ENCODE peak calls at places on chromosomes 12 and 14, in nine cellular contexts. One of them, this sample, is unnamed.

GRCh38 chr14:92551066-92551841 is 37.7 kb downstream of the RIN3 start:
- DNase-seq in spleen: no peak
- DNase-seq in prostate gland: no peak
- DNase-seq in endothelial cell of umbilical vein: no peak
- DNase-seq in breast epithelium: no peak
- DNase-seq in stomach: no peak
- DNase-seq in SK-N-SH: no peak
- DNase-seq in transverse colon: no peak
- DNase-seq in upper lobe of left lung: no peak
- DNase-seq in this sample: no peak

GRCh38 chr14:44204061-44204815 is 302.8 kb downstream of the FSCB start:
- DNase-seq in breast epithelium: no peak
- DNase-seq in SK-N-SH: no peak
- DNase-seq in upper lobe of left lung: no peak
- DNase-seq in prostate gland: no peak
- DNase-seq in endothelial cell of umbilical vein: no peak
- DNase-seq in transverse colon: no peak
- DNase-seq in stomach: no peak
- DNase-seq in spleen: no peak
- DNase-seq in this sample: no peak

GRCh38 chr12:75812341-75813018 is 219.1 kb downstream of the PHLDA1 start:
- DNase-seq in SK-N-SH: peak; percentile 41
- DNase-seq in breast epithelium: no peak
- DNase-seq in prostate gland: no peak
- DNase-seq in spleen: no peak
- DNase-seq in transverse colon: no peak
- DNase-seq in endothelial cell of umbilical vein: no peak
- DNase-seq in upper lobe of left lung: no peak
- DNase-seq in stomach: no peak
- DNase-seq in this sample: no peak

GRCh38 chr12:112126000-112126431 is 656 bp downstream of the TRAFD1 start:
- DNase-seq in endothelial cell of umbilical vein: peak; percentile 43
- DNase-seq in stomach: no peak
- DNase-seq in transverse colon: no peak
- DNase-seq in upper lobe of left lung: peak; percentile 61
- DNase-seq in prostate gland: no peak
- DNase-seq in SK-N-SH: peak; percentile 36
- DNase-seq in breast epithelium: no peak
- DNase-seq in spleen: no peak
- DNase-seq in this sample: no peak

GRCh38 chr12:50598321-50598862 is 93.6 kb downstream of the DIP2B start:
- DNase-seq in SK-N-SH: no peak
- DNase-seq in breast epithelium: no peak
- DNase-seq in spleen: no peak
- DNase-seq in upper lobe of left lung: no peak
- DNase-seq in transverse colon: no peak
- DNase-seq in endothelial cell of umbilical vein: no peak
- DNase-seq in stomach: no peak
- DNase-seq in prostate gland: no peak
- DNase-seq in this sample: no peak

GRCh38 chr12:104975621-104976343 is 10.3 kb upstream of the NOPCHAP1 start:
- DNase-seq in endothelial cell of umbilical vein: no peak
- DNase-seq in breast epithelium: no peak
- DNase-seq in stomach: no peak
- DNase-seq in transverse colon: no peak
- DNase-seq in prostate gland: no peak
- DNase-seq in spleen: no peak
- DNase-seq in upper lobe of left lung: no peak
- DNase-seq in SK-N-SH: no peak
- DNase-seq in this sample: no peak

GRCh38 chr12:53983580-53984572 is 1.1 kb upstream of the HOXC10 start:
- DNase-seq in spleen: no peak
- DNase-seq in stomach: no peak
- DNase-seq in breast epithelium: no peak
- DNase-seq in endothelial cell of umbilical vein: no peak
- DNase-seq in transverse colon: no peak
- DNase-seq in upper lobe of left lung: peak; percentile 48
- DNase-seq in SK-N-SH: no peak
- DNase-seq in prostate gland: no peak
- DNase-seq in this sample: no peak

GRCh38 chr12:19382111-19382526 is 57.2 kb upstream of the AEBP2 start:
- DNase-seq in transverse colon: no peak
- DNase-seq in upper lobe of left lung: no peak
- DNase-seq in spleen: peak; percentile 32
- DNase-seq in stomach: peak; percentile 3
- DNase-seq in breast epithelium: no peak
- DNase-seq in prostate gland: no peak
- DNase-seq in endothelial cell of umbilical vein: peak; percentile 65
- DNase-seq in SK-N-SH: no peak
- DNase-seq in this sample: no peak

GRCh38 chr14:52950410-52950897 is 396 bp downstream of the FERMT2 start:
- DNase-seq in spleen: peak; percentile 80
- DNase-seq in endothelial cell of umbilical vein: peak; percentile 71
- DNase-seq in prostate gland: peak; percentile 62
- DNase-seq in upper lobe of left lung: peak; percentile 92
- DNase-seq in SK-N-SH: peak; percentile 71
- DNase-seq in transverse colon: peak; percentile 38
- DNase-seq in stomach: peak; percentile 35
- DNase-seq in breast epithelium: peak; percentile 61
- DNase-seq in this sample: peak; percentile 93

GRCh38 chr14:29311983-29312382 is 545.4 kb downstream of the FOXG1 start:
- DNase-seq in breast epithelium: no peak
- DNase-seq in prostate gland: no peak
- DNase-seq in spleen: no peak
- DNase-seq in stomach: no peak
- DNase-seq in upper lobe of left lung: no peak
- DNase-seq in transverse colon: no peak
- DNase-seq in endothelial cell of umbilical vein: no peak
- DNase-seq in SK-N-SH: no peak
- DNase-seq in this sample: no peak

GRCh38 chr14:23071975-23072539 is 14.7 kb upstream of the CDH24 start:
- DNase-seq in spleen: no peak
- DNase-seq in stomach: no peak
- DNase-seq in prostate gland: peak; percentile 59
- DNase-seq in endothelial cell of umbilical vein: no peak
- DNase-seq in SK-N-SH: no peak
- DNase-seq in transverse colon: no peak
- DNase-seq in upper lobe of left lung: no peak
- DNase-seq in breast epithelium: no peak
- DNase-seq in this sample: no peak

GRCh38 chr14:56805201-56805991 is 4.9 kb downstream of the OTX2 start:
- DNase-seq in endothelial cell of umbilical vein: no peak
- DNase-seq in upper lobe of left lung: peak; percentile 24
- DNase-seq in breast epithelium: no peak
- DNase-seq in prostate gland: no peak
- DNase-seq in stomach: no peak
- DNase-seq in spleen: no peak
- DNase-seq in transverse colon: no peak
- DNase-seq in SK-N-SH: no peak
- DNase-seq in this sample: no peak

GRCh38 chr12:47888127-47888819 is 16.5 kb downstream of the VDR start:
- DNase-seq in transverse colon: no peak
- DNase-seq in prostate gland: no peak
- DNase-seq in spleen: no peak
- DNase-seq in breast epithelium: no peak
- DNase-seq in endothelial cell of umbilical vein: no peak
- DNase-seq in stomach: no peak
- DNase-seq in SK-N-SH: no peak
- DNase-seq in upper lobe of left lung: no peak
- DNase-seq in this sample: no peak
- TF ChIP-seq POLR2AphosphoS5 in transverse colon: no peak
- TF ChIP-seq POLR2AphosphoS5 in prostate gland: no peak
- TF ChIP-seq POLR2AphosphoS5 in spleen: no peak
- TF ChIP-seq POLR2AphosphoS5 in breast epithelium: no peak
- TF ChIP-seq POLR2AphosphoS5 in endothelial cell of umbilical vein: no peak
- TF ChIP-seq POLR2AphosphoS5 in stomach: no peak
- TF ChIP-seq POLR2AphosphoS5 in SK-N-SH: no peak
- TF ChIP-seq POLR2AphosphoS5 in upper lobe of left lung: no peak
- TF ChIP-seq POLR2AphosphoS5 in this sample: no peak

GRCh38 chr14:85532570-85532969 is 2.6 kb downstream of the FLRT2 start:
- DNase-seq in transverse colon: no peak
- DNase-seq in spleen: no peak
- DNase-seq in stomach: no peak
- DNase-seq in breast epithelium: no peak
- DNase-seq in upper lobe of left lung: no peak
- DNase-seq in endothelial cell of umbilical vein: no peak
- DNase-seq in SK-N-SH: no peak
- DNase-seq in prostate gland: no peak
- DNase-seq in this sample: no peak

GRCh38 chr14:85532981-85533820 is 3.3 kb downstream of the FLRT2 start:
- DNase-seq in upper lobe of left lung: peak; percentile 89
- DNase-seq in endothelial cell of umbilical vein: peak; percentile 88
- DNase-seq in SK-N-SH: peak; percentile 19
- DNase-seq in spleen: no peak
- DNase-seq in stomach: peak; percentile 31
- DNase-seq in breast epithelium: peak; percentile 50
- DNase-seq in transverse colon: no peak
- DNase-seq in prostate gland: peak; percentile 25
- DNase-seq in this sample: no peak

GRCh38 chr14:85531141-85531593 is 1.2 kb downstream of the FLRT2 start:
- DNase-seq in transverse colon: no peak
- DNase-seq in prostate gland: peak; percentile 7
- DNase-seq in spleen: peak; percentile 75
- DNase-seq in SK-N-SH: peak; percentile 5
- DNase-seq in breast epithelium: peak; percentile 52
- DNase-seq in upper lobe of left lung: peak; percentile 84
- DNase-seq in stomach: peak; percentile 28
- DNase-seq in endothelial cell of umbilical vein: peak; percentile 88
- DNase-seq in this sample: no peak

GRCh38 chr14:85530626-85531025 is 682 bp downstream of the FLRT2 start:
- DNase-seq in endothelial cell of umbilical vein: no peak
- DNase-seq in breast epithelium: no peak
- DNase-seq in spleen: no peak
- DNase-seq in prostate gland: no peak
- DNase-seq in transverse colon: no peak
- DNase-seq in stomach: no peak
- DNase-seq in SK-N-SH: no peak
- DNase-seq in upper lobe of left lung: no peak
- DNase-seq in this sample: no peak

DNA sequence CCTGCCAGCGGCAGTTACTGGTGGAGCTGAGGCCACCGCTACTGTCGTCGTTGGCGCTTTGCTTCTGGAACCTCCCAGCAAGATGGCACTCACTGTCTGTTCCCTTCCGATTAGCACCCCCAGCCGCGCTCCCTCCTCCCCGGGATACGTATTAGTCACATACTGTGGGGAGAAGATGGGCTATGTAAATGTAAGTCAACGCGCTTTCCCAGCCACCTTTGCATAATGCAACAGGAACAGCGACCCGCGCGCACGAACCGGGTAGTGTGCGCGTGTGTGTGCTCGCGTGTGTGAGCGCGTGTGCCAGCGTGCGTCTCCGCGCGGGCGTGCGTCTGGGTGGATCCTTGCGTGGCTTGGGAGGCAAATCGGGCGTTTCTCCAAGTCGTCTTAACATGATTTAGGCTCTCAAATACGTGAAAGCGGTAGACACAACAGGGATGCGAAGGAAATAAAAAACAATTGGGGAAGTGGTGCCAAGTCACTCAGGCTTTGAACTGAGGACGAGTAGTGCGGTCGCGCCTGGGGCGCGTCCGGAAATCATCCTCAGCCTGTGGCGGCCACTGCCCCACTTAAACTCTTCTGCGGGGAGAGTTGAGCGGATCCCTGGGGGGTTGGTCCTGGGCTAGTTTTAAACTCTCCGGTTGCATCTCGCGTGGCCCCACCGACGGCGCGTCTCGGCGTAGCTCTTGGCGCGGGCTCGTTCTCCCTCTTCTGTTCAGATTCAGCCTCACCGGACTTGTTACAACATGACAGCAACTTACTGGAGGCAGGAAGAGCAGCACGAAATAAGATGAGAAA is 1.8 kb downstream of the FLRT2 start:
- DNase-seq in stomach: peak; percentile 26
- DNase-seq in SK-N-SH: peak; percentile 21
- DNase-seq in breast epithelium: peak; percentile 59
- DNase-seq in upper lobe of left lung: peak; percentile 88
- DNase-seq in spleen: peak; percentile 79
- DNase-seq in prostate gland: peak; percentile 26
- DNase-seq in transverse colon: no peak
- DNase-seq in endothelial cell of umbilical vein: peak; percentile 92
- DNase-seq in this sample: no peak
- TF ChIP-seq CTCF in stomach: no peak
- TF ChIP-seq CTCF in SK-N-SH: peak; percentile 62
- TF ChIP-seq CTCF in breast epithelium: no peak
- TF ChIP-seq CTCF in upper lobe of left lung: no peak
- TF ChIP-seq CTCF in spleen: no peak
- TF ChIP-seq CTCF in prostate gland: no peak
- TF ChIP-seq CTCF in transverse colon: no peak
- TF ChIP-seq CTCF in endothelial cell of umbilical vein: peak; percentile 48
- TF ChIP-seq CTCF in this sample: peak; percentile 15

GRCh38 chr12:59472273-59472672 is 123.6 kb upstream of the SLC16A7 start:
- DNase-seq in breast epithelium: no peak
- DNase-seq in upper lobe of left lung: no peak
- DNase-seq in stomach: no peak
- DNase-seq in transverse colon: no peak
- DNase-seq in SK-N-SH: no peak
- DNase-seq in spleen: no peak
- DNase-seq in endothelial cell of umbilical vein: no peak
- DNase-seq in prostate gland: no peak
- DNase-seq in this sample: no peak
- TF ChIP-seq POLR2AphosphoS5 in breast epithelium: no peak
- TF ChIP-seq POLR2AphosphoS5 in upper lobe of left lung: no peak
- TF ChIP-seq POLR2AphosphoS5 in stomach: no peak
- TF ChIP-seq POLR2AphosphoS5 in transverse colon: no peak
- TF ChIP-seq POLR2AphosphoS5 in SK-N-SH: no peak
- TF ChIP-seq POLR2AphosphoS5 in spleen: no peak
- TF ChIP-seq POLR2AphosphoS5 in endothelial cell of umbilical vein: no peak
- TF ChIP-seq POLR2AphosphoS5 in prostate gland: no peak
- TF ChIP-seq POLR2AphosphoS5 in this sample: no peak

DNA sequence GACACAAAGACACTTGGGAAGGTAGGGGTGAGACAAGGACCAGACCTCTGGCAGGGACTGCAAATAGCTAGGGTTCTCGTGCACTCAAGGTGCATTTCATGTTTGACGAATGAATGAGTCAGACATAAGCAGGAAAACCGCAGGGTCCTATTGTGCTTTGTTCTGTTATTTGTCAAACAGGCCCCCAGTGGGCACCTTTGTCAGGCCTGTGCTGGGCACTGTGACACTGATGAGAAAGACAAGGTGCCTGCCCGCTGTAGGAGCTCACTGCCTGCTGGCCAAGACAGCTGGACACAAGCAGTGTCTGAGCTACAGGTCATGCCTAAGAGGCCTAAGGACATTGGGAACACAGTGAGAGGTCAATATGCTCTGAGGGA is 2.3 kb downstream of the OTUB2 start:
- DNase-seq in prostate gland: no peak
- DNase-seq in endothelial cell of umbilical vein: no peak
- DNase-seq in breast epithelium: no peak
- DNase-seq in transverse colon: no peak
- DNase-seq in upper lobe of left lung: no peak
- DNase-seq in spleen: no peak
- DNase-seq in stomach: no peak
- DNase-seq in SK-N-SH: no peak
- DNase-seq in this sample: no peak
- TF ChIP-seq CTCF in prostate gland: no peak
- TF ChIP-seq CTCF in endothelial cell of umbilical vein: no peak
- TF ChIP-seq CTCF in breast epithelium: no peak
- TF ChIP-seq CTCF in transverse colon: no peak
- TF ChIP-seq CTCF in upper lobe of left lung: no peak
- TF ChIP-seq CTCF in spleen: no peak
- TF ChIP-seq CTCF in stomach: no peak
- TF ChIP-seq CTCF in SK-N-SH: no peak
- TF ChIP-seq CTCF in this sample: no peak

This sample was measured in esophagus muscularis mucosa.